ENCODE peak calls at places on chromosomes 7 and 10, in nine cellular contexts. L is lower lobe of right lung; Q is CD8-positive, alpha-beta memory T cell; D is neuronal stem cell; R is tibial nerve; N is H9; A is OCI-LY7; T is HepG2; I is CD4-positive, CD25-positive, alpha-beta regulatory T cell. B is an unnamed sample. For H3K4me1, the result is how much of the 10 kb centered on the place peaks cover.

GRCh38 chr10:6195376-6195775 is 7.4 kb upstream of the PFKFB3 start:
- DNase-seq in N (no peak), D (no peak), T (no peak), A (no peak), Q (no peak), R (no peak), L (no peak), I (no peak), B (no peak)

GRCh38 chr7:18667466-18667865 is 171.9 kb downstream of the HDAC9 start:
- DNase-seq in T (peak), Q (no peak), A (no peak), D (no peak), L (no peak), N (no peak), R (no peak), I (no peak), B (no peak)

GRCh38 chr10:22500567-22501369 is 155.5 kb downstream of the SPAG6 start:
- DNase-seq in I (no peak), D (no peak), N (no peak), L (no peak), T (no peak), Q (no peak), R (no peak), A (no peak), B (no peak)

GRCh38 chr7:16094651-16095050 is 326.7 kb downstream of the CRPPA start:
- DNase-seq in R (no peak), Q (no peak), A (no peak), I (no peak), L (no peak), D (no peak), T (no peak), N (no peak), B (no peak)

GRCh38 chr10:44419790-44420549 is 35.1 kb upstream of the CXCL12 start:
- DNase-seq in D (no peak), L (no peak), I (no peak), N (no peak), A (no peak), Q (no peak), R (no peak), T (no peak), B (no peak)

GRCh38 chr10:122141821-122142651 is 129.1 kb upstream of the BTBD16 start:
- DNase-seq in I (no peak), D (no peak), R (no peak), A (no peak), N (no peak), T (no peak), L (no peak), Q (no peak), B (no peak)

GRCh38 chr7:25122373-25122772 is 2.7 kb downstream of the CYCS start:
- DNase-seq in R (no peak), N (no peak), Q (no peak), T (no peak), A (no peak), L (no peak), I (no peak), D (no peak), B (no peak)

GRCh38 chr7:6273380-6273837 is 985 bp upstream of the CYTH3 start:
- DNase-seq in I (no peak), A (no peak), N (no peak), D (no peak), Q (no peak), L (no peak), R (no peak), T (peak), B (no peak)

GRCh38 chr10:58266826-58267712 is 625 bp downstream of the IPMK start:
- DNase-seq in A (peak), R (peak), N (peak), D (peak), Q (peak), I (peak), T (peak), L (peak), B (peak)

GRCh38 chr10:128210215-128211063 is 84.2 kb upstream of the MKI67 start:
- DNase-seq in D (peak), N (peak), Q (peak), T (peak), L (peak), A (no peak), R (peak), I (peak), B (peak)

GRCh38 chr10:80407836-80408197 is 534 bp upstream of the PRXL2A start:
- DNase-seq in A (no peak), I (no peak), Q (no peak), N (peak), L (peak), T (peak), R (no peak), D (no peak), B (peak)

GRCh38 chr7:9242604-9243003 is 809.2 kb downstream of the NXPH1 start:
- DNase-seq in T (no peak), N (no peak), Q (no peak), I (no peak), D (no peak), A (no peak), L (no peak), R (no peak), B (no peak)

GRCh38 chr10:48551796-48552591 is 52.9 kb downstream of the ARHGAP22 start:
- DNase-seq in Q (no peak), R (no peak), A (peak), N (peak), I (no peak), L (no peak), T (no peak), D (peak), B (no peak)

GRCh38 chr10:29648983-29649268 is 14.2 kb upstream of the SVIL start:
- DNase-seq in A (no peak), L (no peak), Q (no peak), N (no peak), T (peak), I (no peak), D (no peak), R (no peak), B (no peak)

GRCh38 chr7:5598769-5599371 is 175.2 kb upstream of the TNRC18 start:
- DNase-seq in T (no peak), L (no peak), N (peak), Q (no peak), D (no peak), I (no peak), R (no peak), A (no peak), B (no peak)

GRCh38 chr10:86449926-86450558 is 71.5 kb downstream of the WAPL start:
- DNase-seq in T (no peak), I (no peak), D (no peak), A (peak), Q (no peak), R (no peak), N (no peak), L (no peak), B (no peak)

GRCh38 chr10:77004917-77005564 is 632.6 kb downstream of the KCNMA1 start:
- DNase-seq in D (peak), L (no peak), R (no peak), T (peak), N (peak), I (no peak), A (peak), Q (no peak), B (no peak)

GRCh38 chr7:150375662-150376521 is 3.2 kb upstream of the ZNF775 start:
- DNase-seq in N (no peak), Q (peak), L (no peak), T (no peak), I (no peak), D (no peak), A (no peak), R (no peak), B (no peak)

GRCh38 chr7:116800594-116800993 is 61.8 kb upstream of the CAPZA2 start:
- DNase-seq in Q (no peak), T (no peak), L (no peak), A (no peak), D (no peak), R (no peak), N (no peak), I (no peak), B (no peak)

GRCh38 chr7:80681272-80681885 is 42.9 kb downstream of the CD36 start:
- DNase-seq in T (peak), D (peak), Q (no peak), L (no peak), A (no peak), N (no peak), I (no peak), R (no peak), B (no peak)

GRCh38 chr7:97405842-97406241 is 288.3 kb downstream of the SDHAF3 start:
- DNase-seq in R (no peak), Q (no peak), A (no peak), L (no peak), T (no peak), N (no peak), D (no peak), I (no peak), B (no peak)

GRCh38 chr10:11886851-11887250 is 63.7 kb downstream of the PROSER2 start:
- DNase-seq in Q (no peak), T (no peak), L (no peak), D (no peak), N (no peak), A (no peak), R (no peak), I (no peak), B (no peak)

DNA sequence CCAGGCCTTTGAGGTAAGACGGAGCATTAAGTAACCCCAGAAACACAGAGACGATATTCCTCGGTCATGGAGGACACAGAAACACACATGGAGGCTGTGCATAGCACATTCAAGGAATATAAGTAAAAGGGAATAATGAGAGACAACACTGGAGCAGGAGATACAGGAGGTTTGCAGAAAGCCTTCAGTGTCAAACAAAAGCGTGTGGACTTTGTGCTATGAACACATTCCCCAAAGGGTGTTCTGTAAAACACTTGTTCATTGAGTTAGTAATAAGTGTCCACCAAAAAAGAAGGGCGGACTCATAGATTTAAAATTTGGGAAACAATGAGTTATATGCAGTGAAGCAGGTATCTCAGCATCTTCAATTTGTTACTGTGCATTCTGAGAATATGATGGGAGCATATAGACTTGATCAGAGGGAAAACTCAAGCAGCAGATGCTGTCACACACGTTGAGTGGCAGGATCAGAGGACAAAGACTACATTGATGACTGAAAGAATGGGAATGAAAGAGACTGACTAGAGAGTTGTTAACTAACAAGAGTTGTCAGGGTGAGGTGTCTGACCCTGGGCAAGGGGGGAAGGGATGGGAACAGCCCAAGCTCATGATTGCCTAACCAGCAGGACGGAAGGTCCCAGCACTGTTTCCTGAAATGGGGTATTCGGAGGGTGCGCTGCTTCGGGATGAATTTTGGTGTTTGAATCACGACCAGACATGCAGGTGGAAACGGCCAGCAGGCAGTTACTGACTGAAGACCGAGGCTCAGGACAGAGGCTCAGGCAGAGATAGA is 85.2 kb upstream of the VIPR2 start:
- DNase-seq in D (no peak), R (no peak), T (peak), N (no peak), A (no peak), L (no peak), Q (no peak), I (no peak), B (no peak)
- H3K4me1 ChIP-seq in D (under half), R (under half), T (under half), N (under half), A (under half), L (under half), Q (under half), I (under half), B (under half)

DNA sequence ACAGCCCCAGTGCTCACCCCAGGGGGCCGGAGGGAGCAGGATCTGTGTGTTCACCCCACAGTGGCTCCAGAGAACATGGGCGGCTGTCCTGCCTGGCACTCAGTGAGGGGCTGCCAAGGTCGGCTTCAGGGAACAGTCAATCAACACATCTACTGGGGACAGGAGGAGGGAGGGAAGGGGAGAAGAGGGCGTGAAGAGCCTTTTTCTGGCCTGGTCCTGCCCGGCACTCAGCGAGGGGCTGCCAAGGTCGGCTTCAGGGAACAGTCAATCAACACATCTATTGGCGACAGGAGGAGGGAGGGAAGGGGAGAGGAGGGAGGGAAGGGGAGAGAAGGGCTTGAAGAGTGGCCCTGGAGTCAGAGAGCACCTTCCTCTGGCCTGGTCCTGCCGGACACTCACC is 184.9 kb downstream of the ADARB2 start:
- DNase-seq in R (no peak), A (no peak), L (peak), T (no peak), Q (no peak), I (no peak), N (no peak), D (no peak), B (no peak)
- H3K4me1 ChIP-seq in R (under half), A (under half), L (under half), T (under half), Q (under half), I (under half), N (under half), D (under half), B (under half)

DNA sequence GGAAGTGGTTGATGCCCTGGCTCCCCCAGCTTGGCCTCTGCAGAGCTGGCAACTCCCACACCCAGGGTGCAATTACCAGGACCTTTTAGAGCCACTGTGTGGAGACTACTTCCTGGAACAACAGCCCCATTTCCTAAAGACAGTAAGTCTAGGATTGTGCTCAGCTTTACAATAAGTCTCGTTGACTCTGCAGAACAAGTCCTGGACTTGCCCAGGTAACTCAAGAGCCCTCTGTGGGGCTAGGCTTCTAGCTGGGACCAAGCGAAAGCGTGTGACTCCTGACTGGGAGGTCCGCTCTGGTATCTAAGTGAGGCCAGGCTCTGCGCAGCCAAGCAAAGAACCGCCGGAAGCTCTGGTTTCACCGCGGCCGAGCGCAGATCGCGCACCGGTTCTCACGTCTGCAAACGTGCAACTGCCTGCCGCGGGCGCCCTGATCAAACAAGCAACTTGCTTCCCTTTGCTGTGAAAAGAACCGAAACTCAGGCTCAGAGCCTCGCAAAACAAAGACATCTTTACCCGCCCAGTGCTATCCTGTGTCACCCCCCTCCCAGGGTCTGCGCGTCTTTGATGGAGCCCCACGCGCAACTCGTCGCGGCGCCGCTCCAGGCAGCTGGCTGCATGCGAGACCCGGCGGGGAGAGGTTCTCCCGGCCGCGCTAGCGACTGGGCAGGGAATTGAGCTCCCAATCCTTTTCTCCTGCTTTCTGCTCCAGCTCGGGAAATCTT is 4.4 kb upstream of the PDLIM1 start:
- DNase-seq in Q (no peak), T (no peak), R (no peak), I (no peak), N (peak), L (peak), A (peak), D (no peak), B (peak)
- H3K4me1 ChIP-seq in Q (under half), T (under half), R (under half), I (under half), N (under half), L (under half), A (half or more), D (under half), B (under half)

GRCh38 chr7:139065323-139065722 is 29.5 kb upstream of the ZC3HAV1L start:
- DNase-seq in I (no peak), N (no peak), R (no peak), T (no peak), D (no peak), L (no peak), A (no peak), Q (no peak), B (no peak)
- H3K4me1 ChIP-seq in I (under half), N (under half), R (under half), T (under half), D (under half), L (under half), A (under half), Q (under half), B (under half)

B was measured in CD8-positive, alpha-beta T cell.